ENCODE peak calls at places on chromosomes 7 and 10, in six cellular contexts. G is fibroblast of lung, W is PC-9, T is psoas muscle, B is tibial nerve, A is sigmoid colon. N is an unnamed sample.

GRCh38 chr7:1663857-1664651 is 6.0 kb upstream of the ELFN1 start:
- DNase-seq in G (no peak), W (no peak), T (peak), B (no peak), A (peak), N (no peak)

GRCh38 chr10:6406220-6407033 is 173.6 kb downstream of the PRKCQ start:
- DNase-seq in G (peak), W (peak), T (no peak), B (no peak), A (no peak), N (no peak)

GRCh38 chr7:34138483-34138882 is 233.1 kb downstream of the BMPER start:
- DNase-seq in G (no peak), W (no peak), T (no peak), B (no peak), A (no peak), N (no peak)

GRCh38 chr7:25789701-25790240 is 362.2 kb upstream of the NFE2L3 start:
- DNase-seq in G (no peak), W (no peak), T (no peak), B (no peak), A (no peak), N (no peak)

GRCh38 chr7:66310620-66311019 is 105.5 kb downstream of the TPST1 start:
- DNase-seq in G (no peak), W (no peak), T (no peak), B (no peak), A (no peak), N (no peak)

GRCh38 chr10:132482090-132482489 is 55.5 kb upstream of the INPP5A start:
- DNase-seq in G (peak), W (no peak), T (peak), B (no peak), A (peak), N (peak)

GRCh38 chr10:119030421-119031250 is 1.1 kb downstream of the NANOS1 start:
- DNase-seq in G (peak), W (peak), T (peak), B (no peak), A (no peak), N (no peak)

GRCh38 chr10:84783386-84783785 is 455.0 kb downstream of the CCSER2 start:
- DNase-seq in G (no peak), W (no peak), T (no peak), B (no peak), A (no peak), N (no peak)

GRCh38 chr10:34172936-34173533 is 642.1 kb downstream of the PARD3 start:
- DNase-seq in G (peak), W (no peak), T (no peak), B (no peak), A (no peak), N (no peak)

GRCh38 chr7:111240371-111240770 is 149.4 kb downstream of the LRRN3 start:
- DNase-seq in G (no peak), W (no peak), T (no peak), B (no peak), A (no peak), N (no peak)

GRCh38 chr10:113618338-113618737 is 45.5 kb downstream of the NRAP start:
- DNase-seq in G (no peak), W (no peak), T (peak), B (no peak), A (no peak), N (no peak)

GRCh38 chr10:34593955-34594354 is 221.1 kb downstream of the PARD3 start:
- DNase-seq in G (no peak), W (no peak), T (no peak), B (no peak), A (no peak), N (no peak)

GRCh38 chr7:155357573-155358041 is 59.9 kb downstream of the INSIG1 start:
- DNase-seq in G (peak), W (no peak), T (peak), B (no peak), A (no peak), N (no peak)

GRCh38 chr7:26525413-26526287 is 234.0 kb downstream of the SNX10 start:
- DNase-seq in G (no peak), W (no peak), T (no peak), B (no peak), A (no peak), N (no peak)

GRCh38 chr7:151003572-151003971 is 12.8 kb downstream of the NOS3 start:
- DNase-seq in G (no peak), W (peak), T (no peak), B (no peak), A (no peak), N (no peak)

GRCh38 chr7:100430450-100431285 is 1.0 kb downstream of the MEPCE start:
- DNase-seq in G (no peak), W (no peak), T (peak), B (peak), A (peak), N (no peak)

GRCh38 chr10:80382989-80383388 is 25.4 kb upstream of the PRXL2A start:
- DNase-seq in G (peak), W (peak), T (no peak), B (no peak), A (no peak), N (no peak)

GRCh38 chr7:40099837-40100236 is 34.6 kb downstream of the MPLKIP start:
- DNase-seq in G (no peak), W (no peak), T (no peak), B (no peak), A (no peak), N (no peak)

GRCh38 chr10:126661841-126662520 is 8.5 kb downstream of the C10orf90 start:
- DNase-seq in G (peak), W (no peak), T (no peak), B (no peak), A (no peak), N (no peak)

GRCh38 chr10:124612611-124613498 is 131.3 kb downstream of the FAM53B start:
- DNase-seq in G (peak), W (peak), T (peak), B (no peak), A (no peak), N (no peak)

GRCh38 chr10:45673074-45673628 is 579 bp upstream of the ZFAND4 start:
- DNase-seq in G (peak), W (no peak), T (peak), B (no peak), A (no peak), N (no peak)

GRCh38 chr10:82037076-82037475 is 162.1 kb downstream of the NRG3 start:
- DNase-seq in G (no peak), W (no peak), T (no peak), B (no peak), A (peak), N (no peak)

GRCh38 chr7:431658-432111 is 88.0 kb downstream of the PDGFA start:
- DNase-seq in G (no peak), W (no peak), T (no peak), B (no peak), A (no peak), N (no peak)

GRCh38 chr10:28734940-28735759 is 57.8 kb downstream of the BAMBI start:
- DNase-seq in G (peak), W (peak), T (no peak), B (no peak), A (no peak), N (peak)

GRCh38 chr7:77266162-77266807 is 66.7 kb upstream of the FGL2 start:
- DNase-seq in G (no peak), W (no peak), T (no peak), B (no peak), A (no peak), N (no peak)

GRCh38 chr7:65269150-65269856 is 104.4 kb upstream of the ZNF92 start:
- DNase-seq in G (peak), W (no peak), T (no peak), B (no peak), A (no peak), N (peak)

GRCh38 chr7:50625360-50625759 is 60.2 kb upstream of the DDC start:
- DNase-seq in G (no peak), W (no peak), T (no peak), B (no peak), A (no peak), N (no peak)

DNA sequence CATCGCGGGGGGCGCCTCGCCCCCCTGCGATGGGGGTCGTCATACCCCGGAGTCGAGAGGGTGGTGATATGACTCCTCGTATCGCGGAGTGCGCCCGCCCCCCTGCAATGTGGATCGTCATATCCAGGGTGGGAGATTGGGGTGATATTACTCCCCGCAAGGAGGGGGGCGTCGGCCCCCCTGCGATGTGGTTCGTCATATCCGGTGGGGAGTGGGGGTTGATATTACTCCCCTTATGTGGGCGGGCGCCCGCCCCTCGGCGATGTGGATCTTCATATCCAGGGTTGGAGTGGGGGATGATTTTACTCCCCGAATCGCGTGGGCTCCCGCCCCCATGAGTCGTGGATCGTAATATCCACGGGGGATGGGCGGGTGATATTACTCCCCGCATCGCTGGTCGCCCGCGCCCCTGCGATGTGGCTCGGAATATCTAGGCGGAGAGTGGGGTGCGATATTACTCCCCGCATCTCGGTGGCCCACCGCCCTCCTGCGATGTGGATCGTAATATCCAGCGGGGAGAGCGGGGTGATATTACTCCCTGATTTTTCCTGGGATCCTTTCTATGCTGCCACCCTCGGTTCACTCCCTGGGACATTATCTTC is 36.9 kb downstream of the MEIG1 start:
- DNase-seq in G (no peak), W (no peak), T (no peak), B (no peak), A (no peak), N (no peak)
- H3K4me3 ChIP-seq in G (no peak), W (no peak), T (no peak), B (peak), A (peak), N (no peak)

DNA sequence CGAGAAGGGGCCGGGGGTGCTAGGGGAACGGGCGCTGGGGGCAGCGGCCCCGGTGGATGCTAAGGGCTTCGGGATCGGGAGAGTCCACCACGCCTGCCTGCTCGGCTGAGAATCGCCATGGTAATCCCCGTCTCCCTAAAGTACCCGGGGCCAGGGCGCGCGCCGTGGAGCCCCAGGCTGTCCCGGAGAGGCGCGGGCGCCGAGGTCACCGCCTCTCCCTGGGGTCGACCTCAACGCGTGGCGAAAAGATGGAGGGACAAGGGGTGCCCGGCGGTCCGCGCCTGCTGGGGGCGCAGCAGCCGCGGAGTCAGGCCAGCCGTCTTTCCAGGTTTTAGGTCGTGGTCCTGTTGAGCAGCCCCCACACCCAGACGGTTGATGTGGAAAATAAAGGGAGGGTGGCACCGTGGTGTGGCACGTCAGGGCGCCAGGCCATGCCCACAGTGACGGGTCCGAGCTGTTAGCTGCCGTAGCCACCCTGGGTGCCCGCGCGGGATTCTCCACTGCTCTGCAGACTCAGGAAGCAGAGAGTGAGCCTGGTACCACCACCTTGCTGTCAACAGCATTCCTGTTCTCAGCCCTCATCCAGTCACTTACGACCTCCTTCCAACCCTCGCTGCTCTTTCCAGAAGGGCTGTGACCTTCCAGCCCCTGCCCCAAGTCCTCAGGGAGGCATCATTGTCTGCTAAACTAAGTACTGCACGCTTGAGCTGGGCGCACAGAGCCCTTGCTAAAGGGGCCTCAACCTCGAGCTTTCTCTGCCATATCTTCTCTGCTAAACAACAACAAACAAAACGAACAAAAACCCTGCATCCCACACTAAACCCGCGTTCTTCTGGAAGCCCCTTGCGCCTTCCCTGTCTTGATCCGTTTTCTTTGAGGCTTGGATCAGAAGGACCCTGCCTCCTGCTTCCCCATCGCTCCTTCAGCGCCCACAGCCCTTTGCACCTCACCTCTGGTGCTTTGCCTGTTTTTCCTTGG is 666 bp downstream of the SMKR1 start:
- DNase-seq in G (no peak), W (no peak), T (peak), B (no peak), A (no peak), N (no peak)
- TF ChIP-seq CTCF in G (peak), W (no peak), T (no peak), B (no peak), A (no peak), N (no peak)

GRCh38 chr7:102916426-102916825 is 3.6 kb downstream of the LRRC17 start:
- DNase-seq in G (peak), W (no peak), T (no peak), B (no peak), A (no peak), N (peak)

GRCh38 chr7:102914585-102914984 is 1.8 kb downstream of the LRRC17 start:
- DNase-seq in G (peak), W (no peak), T (no peak), B (peak), A (peak), N (no peak)

GRCh38 chr7:102908676-102909075 is 4.1 kb upstream of the LRRC17 start:
- DNase-seq in G (no peak), W (no peak), T (no peak), B (no peak), A (no peak), N (no peak)

GRCh38 chr7:102913846-102914245 is 1.0 kb downstream of the LRRC17 start:
- DNase-seq in G (peak), W (no peak), T (no peak), B (no peak), A (no peak), N (no peak)

DNA sequence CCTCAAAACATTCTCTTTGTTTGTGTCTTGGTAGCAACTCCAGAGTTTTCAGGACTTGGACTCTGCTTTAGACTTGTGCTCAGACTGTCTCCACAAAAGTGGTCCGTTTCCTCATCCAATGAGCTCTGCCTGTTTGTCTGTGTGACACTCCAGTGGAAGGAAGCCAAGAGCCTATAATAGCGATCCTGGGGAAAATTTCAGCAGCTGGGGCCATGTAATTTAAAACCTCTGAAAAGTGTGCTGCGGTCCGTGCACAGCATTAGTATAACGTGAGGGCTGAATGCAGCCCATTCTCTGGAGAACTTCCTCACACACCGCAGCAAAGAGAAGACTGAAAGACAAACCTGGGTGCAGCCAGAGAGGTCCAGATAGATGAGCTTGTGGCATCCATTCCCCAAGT is at the start of gene LRRC17:
- DNase-seq in G (peak), W (no peak), T (no peak), B (no peak), A (no peak), N (peak)
- H3K4me3 ChIP-seq in G (peak), W (no peak), T (peak), B (peak), A (peak), N (peak)

DNA sequence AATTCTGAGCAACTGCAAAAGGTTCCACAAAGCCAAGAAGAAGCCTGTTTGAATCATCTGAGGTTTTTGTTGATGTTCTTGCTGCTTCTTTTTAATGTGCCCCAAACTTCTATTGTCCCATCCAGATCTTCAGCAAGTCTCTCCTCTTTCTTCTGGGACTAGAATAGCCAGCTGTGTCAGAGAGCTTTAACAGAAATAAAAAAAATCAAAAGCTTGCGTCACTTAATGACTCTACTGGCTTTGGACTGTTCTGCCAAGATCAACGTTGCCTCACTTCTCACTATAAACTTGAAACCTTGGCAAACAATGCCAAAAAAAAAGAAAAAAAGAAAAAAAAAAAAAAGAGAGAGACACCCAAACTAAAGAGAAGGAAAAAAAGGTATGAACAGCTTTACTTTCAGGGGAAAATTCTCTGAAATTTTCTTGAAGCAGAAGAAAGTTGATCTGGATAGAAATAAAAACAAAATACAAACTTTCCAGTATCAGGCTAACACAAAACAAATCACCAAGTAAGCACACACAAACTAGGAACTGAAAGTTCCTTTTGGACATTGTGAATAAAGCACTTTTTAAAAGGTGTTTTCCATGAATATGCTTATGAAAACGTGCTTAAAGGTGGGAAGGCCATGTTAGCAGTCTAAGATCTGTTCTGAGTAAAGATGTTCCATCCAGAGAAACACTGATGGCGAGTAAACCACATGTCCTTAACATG is 14.8 kb downstream of the USP54 start:
- DNase-seq in G (peak), W (no peak), T (no peak), B (no peak), A (peak), N (no peak)
- TF ChIP-seq CTCF in G (no peak), W (no peak), T (no peak), B (no peak), A (no peak), N (no peak)

GRCh38 chr10:1293636-1294440 is 237.7 kb downstream of the WDR37 start:
- DNase-seq in G (no peak), W (no peak), T (no peak), B (no peak), A (peak), N (no peak)

GRCh38 chr10:1291178-1292090 is 235.2 kb downstream of the WDR37 start:
- DNase-seq in G (no peak), W (no peak), T (no peak), B (no peak), A (no peak), N (no peak)

GRCh38 chr10:1292611-1293021 is 236.4 kb downstream of the WDR37 start:
- DNase-seq in G (no peak), W (no peak), T (no peak), B (no peak), A (no peak), N (no peak)

GRCh38 chr10:1294748-1295147 is 238.6 kb downstream of the WDR37 start:
- DNase-seq in G (no peak), W (no peak), T (no peak), B (no peak), A (no peak), N (no peak)

GRCh38 chr10:1293147-1293546 is 237.0 kb downstream of the WDR37 start:
- DNase-seq in G (no peak), W (no peak), T (no peak), B (no peak), A (no peak), N (no peak)
- H3K4me3 ChIP-seq in G (no peak), W (no peak), T (no peak), B (no peak), A (no peak), N (no peak)